ENCODE peak calls at places on chromosomes 3 and 15, in ten cellular contexts. E is GM06990, K is OCI-LY7, U is AG10803, N is astrocyte of the cerebellum, G is lower lobe of right lung, H is pancreas, Z is WERI-Rb-1, W is astrocyte of the spinal cord, R is ovary. O is an unnamed sample.

GRCh38 chr3:10653866-10654611 is 148.7 kb upstream of the ATP2B2 start:
- DNase-seq in W (no peak), Z (no peak), K (no peak), G (no peak), N (no peak), R (no peak), E (no peak), H (no peak), U (no peak), O (no peak)

GRCh38 chr3:133747373-133747772 is 1.2 kb downstream of the TF start:
- DNase-seq in W (no peak), K (no peak), H (peak), U (no peak), Z (no peak), R (no peak), G (no peak), E (no peak), N (no peak), O (no peak)

GRCh38 chr15:39788108-39788507 is 5.5 kb upstream of the FSIP1 start:
- DNase-seq in W (peak), Z (no peak), G (no peak), E (no peak), N (no peak), R (no peak), H (no peak), U (no peak), K (no peak), O (peak)

GRCh38 chr3:84980011-84980410 is 21.2 kb downstream of the CADM2 start:
- DNase-seq in N (no peak), H (no peak), Z (no peak), U (no peak), K (no peak), R (no peak), E (no peak), G (no peak), W (no peak), O (no peak)

GRCh38 chr15:40911139-40911538 is 16.9 kb downstream of the VPS18 start:
- DNase-seq in U (no peak), W (no peak), G (no peak), N (no peak), H (no peak), K (no peak), R (no peak), E (no peak), Z (peak), O (no peak)

GRCh38 chr3:34131091-34131490 is 332.7 kb downstream of the PDCD6IP start:
- DNase-seq in R (no peak), K (no peak), E (no peak), H (no peak), G (no peak), W (no peak), Z (no peak), N (no peak), U (no peak), O (no peak)

GRCh38 chr15:65421360-65422215 is 1.2 kb downstream of the IGDCC4 start:
- DNase-seq in W (peak), Z (peak), N (peak), E (peak), K (no peak), G (no peak), H (peak), R (peak), U (peak), O (peak)

GRCh38 chr3:170178631-170179030 is 2.9 kb downstream of the PHC3 start:
- DNase-seq in E (no peak), W (no peak), R (no peak), G (no peak), H (no peak), N (no peak), Z (no peak), K (peak), U (no peak), O (peak)

GRCh38 chr3:120693439-120694172 is 11.6 kb upstream of the HGD start:
- DNase-seq in N (no peak), R (no peak), Z (no peak), H (no peak), W (peak), U (peak), K (no peak), E (no peak), G (no peak), O (no peak)

GRCh38 chr15:29792426-29793159 is 29.7 kb downstream of the TJP1 start:
- DNase-seq in U (peak), E (no peak), G (no peak), W (peak), R (no peak), H (no peak), Z (no peak), N (peak), K (no peak), O (no peak)

GRCh38 chr15:88729581-88729980 is 73.7 kb upstream of the ACAN start:
- DNase-seq in U (no peak), R (no peak), W (no peak), E (no peak), K (no peak), Z (no peak), N (no peak), H (no peak), G (no peak), O (no peak)

GRCh38 chr3:107025961-107026360 is 351.3 kb upstream of the CCDC54 start:
- DNase-seq in Z (no peak), E (no peak), G (no peak), R (no peak), W (no peak), N (no peak), K (no peak), H (no peak), U (no peak), O (no peak)

GRCh38 chr3:69212411-69213160 is 90.2 kb upstream of the LMOD3 start:
- DNase-seq in H (no peak), G (no peak), W (peak), U (peak), R (no peak), Z (no peak), K (no peak), E (peak), N (peak), O (peak)

GRCh38 chr3:122315619-122316018 is 9.4 kb upstream of the CSTA start:
- DNase-seq in U (no peak), H (no peak), N (no peak), R (no peak), Z (no peak), E (no peak), K (no peak), W (no peak), G (no peak), O (no peak)

GRCh38 chr15:43214592-43215295 is 6.1 kb downstream of the EPB42 start:
- DNase-seq in U (no peak), W (no peak), K (no peak), E (no peak), N (no peak), R (no peak), H (no peak), Z (no peak), G (no peak), O (no peak)

GRCh38 chr15:48632651-48633050 is 12.9 kb downstream of the FBN1 start:
- DNase-seq in E (no peak), Z (no peak), K (no peak), H (no peak), R (no peak), W (no peak), N (no peak), U (peak), G (no peak), O (no peak)

GRCh38 chr15:20353966-20354883 is 187.4 kb downstream of the GOLGA6L6 start:
- DNase-seq in Z (no peak), K (no peak), N (no peak), G (peak), U (no peak), R (peak), W (no peak), H (peak), E (no peak), O (no peak)

GRCh38 chr3:184611606-184612304 is 50.2 kb downstream of the EPHB3 start:
- DNase-seq in W (no peak), E (no peak), N (no peak), H (no peak), R (peak), U (peak), Z (no peak), G (no peak), K (no peak), O (no peak)

GRCh38 chr3:72820405-72820804 is 27.8 kb downstream of the SHQ1 start:
- DNase-seq in N (peak), K (no peak), Z (no peak), U (peak), R (peak), E (no peak), W (peak), H (no peak), G (no peak), O (peak)

GRCh38 chr3:38968891-38969290 is 82.9 kb downstream of the SCN11A start:
- DNase-seq in W (no peak), G (no peak), H (no peak), N (no peak), K (no peak), R (no peak), Z (no peak), U (no peak), E (no peak), O (no peak)

DNA sequence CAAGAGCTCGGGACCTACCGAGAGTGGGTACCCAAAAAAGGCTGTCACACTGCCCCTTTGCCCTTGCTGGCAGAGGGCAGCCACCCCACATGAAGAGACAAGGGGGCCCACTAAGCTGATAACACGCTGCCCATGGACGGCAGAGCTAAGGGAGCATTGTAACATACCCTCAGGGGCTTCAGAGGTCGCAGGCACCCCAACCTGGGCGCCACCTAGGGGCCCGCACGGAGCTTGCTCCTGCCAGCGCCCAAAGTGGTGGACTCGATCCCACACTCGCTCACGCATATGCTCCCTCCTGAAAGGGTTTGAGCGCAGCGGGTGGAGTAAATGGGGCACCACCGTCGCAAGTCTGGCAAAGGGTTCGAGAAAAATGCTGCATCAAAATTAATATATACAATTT is 975.4 kb downstream of the ZPLD1 start:
- DNase-seq in N (no peak), Z (no peak), U (no peak), K (no peak), W (no peak), E (no peak), G (no peak), H (peak), R (no peak), O (peak)
- TF ChIP-seq CTCF in N (no peak), Z (peak), U (peak), K (peak), W (no peak), E (peak), G (no peak), H (no peak), R (no peak), O (peak)

DNA sequence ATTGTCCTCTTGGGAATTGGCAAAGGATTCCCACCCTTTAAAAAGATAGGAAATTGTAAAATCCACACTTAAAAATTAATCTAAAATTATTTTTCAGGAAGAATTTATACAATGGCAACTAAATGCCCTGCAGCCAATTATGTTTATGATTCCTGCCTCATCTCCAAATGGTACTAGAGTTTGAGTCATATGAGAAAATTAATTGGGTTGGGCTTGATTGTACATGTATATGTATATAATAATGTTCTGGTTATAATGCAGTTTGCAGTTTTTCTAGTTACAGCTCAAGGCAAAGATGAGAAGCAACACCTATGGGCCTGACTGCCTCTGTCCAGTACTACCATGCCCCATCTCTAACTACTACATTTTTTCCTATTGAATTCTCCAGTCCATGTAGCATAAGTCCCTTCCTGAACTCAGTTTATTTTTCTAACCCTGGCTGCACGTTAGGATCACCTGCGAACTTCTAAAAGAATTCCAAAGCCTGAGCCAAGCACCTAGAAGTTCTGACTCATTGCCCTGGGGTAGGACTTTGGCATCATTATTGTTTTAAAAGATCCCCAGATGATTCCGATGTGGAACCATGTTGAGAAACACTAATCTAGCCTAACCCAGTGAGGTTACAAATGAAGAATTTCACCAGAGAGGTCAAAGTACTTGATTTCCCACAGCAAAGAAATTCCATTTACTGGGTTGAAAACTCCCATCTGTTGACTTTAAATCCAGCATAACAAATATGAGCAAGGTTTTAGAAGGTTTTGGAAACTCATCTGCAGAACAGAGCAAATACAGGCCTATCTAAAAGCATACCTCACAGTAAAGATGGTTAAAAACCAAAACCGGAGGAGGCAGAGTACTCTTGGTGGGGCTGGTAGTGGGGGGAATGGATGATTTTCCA is 19.4 kb downstream of the TGFBR2 start:
- DNase-seq in H (no peak), E (no peak), W (peak), N (peak), K (no peak), R (no peak), U (peak), G (no peak), Z (no peak), O (no peak)
- H3K4me3 ChIP-seq in H (no peak), E (no peak), W (no peak), N (no peak), K (no peak), R (no peak), U (no peak), G (no peak), Z (no peak), O (no peak)

DNA sequence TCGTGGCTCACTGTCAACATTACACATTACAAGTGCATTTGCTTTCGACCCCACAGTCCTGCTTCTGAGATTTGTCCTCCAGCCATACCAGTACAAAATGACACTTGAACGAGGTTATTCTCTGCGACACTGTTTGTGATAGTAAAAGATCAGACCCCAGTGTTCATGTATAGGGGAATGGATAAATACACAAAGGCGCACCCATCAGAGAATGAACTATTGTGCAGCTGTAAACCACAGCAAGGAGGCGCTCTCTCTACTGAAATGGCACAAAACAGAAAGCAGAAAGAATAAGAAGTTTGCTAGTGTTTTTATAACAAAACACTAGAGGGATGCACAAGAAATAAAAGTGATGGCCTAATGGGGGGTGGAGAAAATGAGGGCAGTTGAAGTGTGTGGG is 4.9 kb upstream of the CHSY1 start:
- DNase-seq in Z (no peak), E (no peak), W (no peak), N (no peak), K (peak), H (no peak), G (no peak), R (no peak), U (no peak), O (no peak)
- TF ChIP-seq CTCF in Z (peak), E (peak), W (peak), N (peak), K (peak), H (no peak), G (no peak), R (no peak), U (peak), O (peak)

GRCh38 chr3:179562467-179563297 is at the start of gene ACTL6A:
- DNase-seq in G (peak), Z (peak), K (peak), W (peak), H (peak), U (peak), N (peak), E (peak), R (peak), O (peak)

GRCh38 chr3:179558742-179559364 is 3.9 kb upstream of the ACTL6A start:
- DNase-seq in G (no peak), K (peak), H (no peak), N (peak), W (peak), Z (peak), R (peak), E (no peak), U (peak), O (peak)

GRCh38 chr3:179560791-179561190 is 1.9 kb upstream of the ACTL6A start:
- DNase-seq in Z (no peak), H (no peak), N (no peak), E (no peak), K (no peak), W (no peak), G (no peak), R (no peak), U (no peak), O (no peak)

GRCh38 chr3:179565496-179565895 is 2.8 kb downstream of the ACTL6A start:
- DNase-seq in Z (no peak), H (no peak), R (no peak), G (no peak), K (peak), W (no peak), N (no peak), U (no peak), E (no peak), O (peak)

GRCh38 chr3:179563298-179563934 is 690 bp downstream of the ACTL6A start:
- DNase-seq in W (peak), Z (peak), E (peak), K (peak), H (peak), G (peak), N (peak), R (peak), U (peak), O (peak)
- H3K4me3 ChIP-seq in W (peak), Z (peak), E (peak), K (peak), H (peak), G (peak), N (peak), R (peak), U (peak), O (peak)

GRCh38 chr3:66379565-66379964 is 121.3 kb downstream of the LRIG1 start:
- DNase-seq in U (no peak), H (no peak), W (no peak), G (no peak), R (no peak), Z (no peak), E (no peak), K (no peak), N (no peak), O (no peak)

GRCh38 chr3:66380200-66380932 is 120.5 kb downstream of the LRIG1 start:
- DNase-seq in H (no peak), E (no peak), K (no peak), G (no peak), Z (no peak), N (no peak), U (no peak), R (no peak), W (no peak), O (no peak)

GRCh38 chr3:66377800-66378199 is 123.0 kb downstream of the LRIG1 start:
- DNase-seq in W (no peak), R (no peak), Z (no peak), H (no peak), G (no peak), N (no peak), E (no peak), K (no peak), U (no peak), O (no peak)

GRCh38 chr3:66376568-66376967 is 124.3 kb downstream of the LRIG1 start:
- DNase-seq in G (no peak), K (no peak), E (no peak), W (peak), N (peak), R (peak), H (no peak), U (peak), Z (no peak), O (no peak)

GRCh38 chr3:66378256-66378655 is 122.6 kb downstream of the LRIG1 start:
- DNase-seq in G (no peak), R (no peak), U (no peak), Z (no peak), N (no peak), W (no peak), H (no peak), K (peak), E (no peak), O (peak)
- TF ChIP-seq CTCF in G (peak), R (no peak), U (peak), Z (peak), N (peak), W (peak), H (peak), K (peak), E (peak), O (peak)

DNA sequence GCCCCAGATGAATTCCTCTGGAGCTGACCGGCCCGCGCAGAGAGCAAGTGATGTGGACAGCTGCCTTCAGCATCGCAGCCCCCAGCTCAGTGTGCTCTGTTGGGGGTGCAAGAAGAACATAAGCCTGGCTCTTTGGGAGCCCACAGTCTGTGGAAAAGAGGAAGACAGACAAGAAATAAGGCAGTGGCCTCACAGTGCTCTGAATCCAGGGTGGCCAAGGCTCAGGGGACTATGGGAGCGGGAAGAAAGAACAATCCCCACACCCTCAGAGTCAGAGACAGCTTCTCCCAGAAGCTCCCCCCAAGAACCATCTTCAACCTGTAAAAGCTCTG is 277 bp upstream of the HDDC3 start:
- DNase-seq in W (no peak), N (no peak), G (no peak), R (no peak), Z (no peak), H (no peak), U (no peak), K (no peak), E (no peak), O (no peak)
- H3K4me3 ChIP-seq in W (peak), N (peak), G (peak), R (peak), Z (peak), H (peak), U (no peak), K (peak), E (no peak), O (no peak)